ENCODE peak calls at places on chromosome 4, in four cellular contexts. E is skeletal muscle cell, B is kidney glomerular epithelial cell, P is mammary epithelial cell. L is an unnamed sample.

GRCh38 chr4:5921578-5921977 is 28.7 kb upstream of the CRMP1 start:
- DNase-seq in E (no peak), B (no peak), P (no peak), L (no peak)

GRCh38 chr4:180164799-180165198 is 2078.4 kb upstream of the TENM3 start:
- DNase-seq in E (peak), B (peak), P (no peak), L (no peak)

GRCh38 chr4:41174444-41174843 is 39.9 kb downstream of the APBB2 start:
- DNase-seq in E (no peak), B (no peak), P (peak), L (no peak)

GRCh38 chr4:10077101-10077491 is 39.5 kb downstream of the WDR1 start:
- DNase-seq in E (no peak), B (no peak), P (no peak), L (no peak)

GRCh38 chr4:15003891-15004700 is 1.8 kb downstream of the CPEB2 start:
- DNase-seq in E (no peak), B (no peak), P (peak), L (peak)

GRCh38 chr4:114078636-114079035 is 99.2 kb upstream of the ARSJ start:
- DNase-seq in E (peak), B (no peak), P (no peak), L (no peak)

GRCh38 chr4:31737419-31737818 is 1017.2 kb downstream of the PCDH7 start:
- DNase-seq in E (no peak), B (no peak), P (no peak), L (no peak)

GRCh38 chr4:567457-568350 is 8.4 kb downstream of the TMEM271 start:
- DNase-seq in E (no peak), B (no peak), P (no peak), L (no peak)

GRCh38 chr4:124713213-124713592 is 671 bp upstream of the ANKRD50 start:
- DNase-seq in E (peak), B (peak), P (peak), L (peak)

GRCh38 chr4:7353046-7353790 is 81.5 kb downstream of the PSAPL1 start:
- DNase-seq in E (no peak), B (no peak), P (no peak), L (no peak)

GRCh38 chr4:94595880-94596483 is 144.2 kb downstream of the PDLIM5 start:
- DNase-seq in E (peak), B (peak), P (peak), L (peak)

GRCh38 chr4:24373662-24374061 is 210.7 kb downstream of the DHX15 start:
- DNase-seq in E (no peak), B (no peak), P (no peak), L (no peak)

GRCh38 chr4:22372958-22373357 is 142.9 kb downstream of the ADGRA3 start:
- DNase-seq in E (no peak), B (no peak), P (no peak), L (no peak)

L was measured in RWPE1.